ENCODE peak calls at places on chromosomes 11 and 22, in ten cellular contexts. E, M, F, Y, G, U, X, O, Z and R are unnamed samples. For H3K4me1, the result is how much of the 10 kb centered on the place peaks cover.

GRCh38 chr11:68118753-68119448 is 2.3 kb downstream of the CHKA start:
- DNase-seq in E (no peak), M (peak), F (no peak), Y (no peak), G (no peak), U (peak), X (no peak), O (no peak), Z (no peak), R (no peak)

GRCh38 chr11:12746593-12747097 is 72.4 kb downstream of the TEAD1 start:
- DNase-seq in E (peak), M (peak), F (peak), Y (peak), G (no peak), U (no peak), X (no peak), O (no peak), Z (peak), R (peak)

GRCh38 chr11:124315052-124315451 is 1.3 kb upstream of the OR8D1 start:
- DNase-seq in E (no peak), M (peak), F (no peak), Y (no peak), G (no peak), U (no peak), X (no peak), O (no peak), Z (no peak), R (no peak)

GRCh38 chr11:120298461-120298860 is 26.6 kb upstream of the TLCD5 start:
- DNase-seq in E (no peak), M (no peak), F (no peak), Y (no peak), G (no peak), U (no peak), X (no peak), O (no peak), Z (no peak), R (no peak)

GRCh38 chr22:39453765-39454378 is 2.9 kb upstream of the MGAT3 start:
- DNase-seq in E (no peak), M (peak), F (no peak), Y (no peak), G (no peak), U (no peak), X (no peak), O (no peak), Z (no peak), R (no peak)

GRCh38 chr11:66419825-66420224 is 1.0 kb upstream of the NPAS4 start:
- DNase-seq in E (no peak), M (no peak), F (no peak), Y (no peak), G (no peak), U (no peak), X (no peak), O (no peak), Z (no peak), R (no peak)

GRCh38 chr11:18485905-18486528 is 30.4 kb downstream of the LDHAL6A start:
- DNase-seq in E (no peak), M (no peak), F (no peak), Y (no peak), G (no peak), U (no peak), X (no peak), O (no peak), Z (no peak), R (no peak)

GRCh38 chr22:30826670-30827355 is 132.1 kb downstream of the OSBP2 start:
- DNase-seq in E (no peak), M (no peak), F (no peak), Y (no peak), G (no peak), U (no peak), X (no peak), O (no peak), Z (no peak), R (no peak)

GRCh38 chr11:17388609-17389204 is at the start of gene KCNJ11:
- DNase-seq in E (peak), M (no peak), F (no peak), Y (no peak), G (no peak), U (peak), X (no peak), O (no peak), Z (no peak), R (no peak)

GRCh38 chr11:83063073-83063754 is 8.5 kb downstream of the RAB30 start:
- DNase-seq in E (no peak), M (peak), F (no peak), Y (no peak), G (no peak), U (no peak), X (no peak), O (peak), Z (no peak), R (no peak)

GRCh38 chr11:93020248-93021088 is 51.0 kb downstream of the MTNR1B start:
- DNase-seq in E (no peak), M (peak), F (no peak), Y (no peak), G (no peak), U (no peak), X (no peak), O (no peak), Z (no peak), R (no peak)

GRCh38 chr11:133827556-133827955 is 17.8 kb downstream of the SPATA19 start:
- DNase-seq in E (no peak), M (no peak), F (no peak), Y (no peak), G (no peak), U (no peak), X (no peak), O (no peak), Z (no peak), R (no peak)

GRCh38 chr11:126607374-126607773 is 251.9 kb downstream of the ST3GAL4 start:
- DNase-seq in E (peak), M (peak), F (peak), Y (no peak), G (no peak), U (peak), X (peak), O (peak), Z (peak), R (peak)

GRCh38 chr22:42717197-42717967 is 3.3 kb downstream of the A4GALT start:
- DNase-seq in E (no peak), M (no peak), F (no peak), Y (no peak), G (no peak), U (no peak), X (no peak), O (peak), Z (no peak), R (peak)

GRCh38 chr11:80214413-80214812 is 773.6 kb upstream of the TENM4 start:
- DNase-seq in E (no peak), M (no peak), F (no peak), Y (no peak), G (no peak), U (no peak), X (no peak), O (no peak), Z (no peak), R (no peak)

GRCh38 chr11:12324585-12324984 is 52.8 kb upstream of the PARVA start:
- DNase-seq in E (no peak), M (no peak), F (no peak), Y (no peak), G (no peak), U (no peak), X (no peak), O (no peak), Z (no peak), R (no peak)

GRCh38 chr11:64318694-64319420 is 936 bp downstream of the PRDX5 start:
- DNase-seq in E (peak), M (no peak), F (no peak), Y (no peak), G (no peak), U (peak), X (no peak), O (no peak), Z (no peak), R (peak)

GRCh38 chr11:110531056-110531756 is 101.5 kb downstream of the FDX1 start:
- DNase-seq in E (no peak), M (peak), F (no peak), Y (no peak), G (no peak), U (no peak), X (no peak), O (no peak), Z (no peak), R (no peak)

GRCh38 chr22:49202226-49202625 is 625.4 kb downstream of the BRD1 start:
- DNase-seq in E (no peak), M (no peak), F (no peak), Y (peak), G (peak), U (no peak), X (no peak), O (no peak), Z (no peak), R (no peak)

GRCh38 chr22:42283288-42284229 is 13.1 kb upstream of the TCF20 start:
- DNase-seq in E (no peak), M (no peak), F (peak), Y (peak), G (no peak), U (peak), X (no peak), O (no peak), Z (no peak), R (peak)

GRCh38 chr22:23518381-23519187 is 61.5 kb downstream of the IGLL1 start:
- DNase-seq in E (no peak), M (no peak), F (no peak), Y (no peak), G (no peak), U (no peak), X (no peak), O (no peak), Z (no peak), R (no peak)

GRCh38 chr22:50470491-50470890 is 4.3 kb downstream of the SBF1 start:
- DNase-seq in E (no peak), M (no peak), F (no peak), Y (no peak), G (peak), U (peak), X (no peak), O (peak), Z (no peak), R (no peak)

GRCh38 chr11:1428762-1429316 is 39.1 kb downstream of the BRSK2 start:
- DNase-seq in E (no peak), M (no peak), F (no peak), Y (no peak), G (no peak), U (no peak), X (no peak), O (no peak), Z (no peak), R (no peak)

GRCh38 chr11:80383655-80384054 is 942.8 kb upstream of the TENM4 start:
- DNase-seq in E (no peak), M (no peak), F (no peak), Y (no peak), G (no peak), U (peak), X (peak), O (no peak), Z (no peak), R (peak)

GRCh38 chr11:44737686-44738085 is 10.9 kb downstream of the TSPAN18 start:
- DNase-seq in E (no peak), M (no peak), F (no peak), Y (no peak), G (no peak), U (no peak), X (no peak), O (no peak), Z (no peak), R (no peak)
- H3K4me1 ChIP-seq in E (under half), M (under half), F (under half), Y (under half), G (under half), U (under half), X (under half), O (under half), Z (under half), R (under half)

GRCh38 chr22:32745251-32745995 is 56.1 kb upstream of the TIMP3 start:
- DNase-seq in E (no peak), M (peak), F (peak), Y (no peak), G (no peak), U (peak), X (peak), O (no peak), Z (peak), R (peak)
- H3K4me3 ChIP-seq in E (no peak), M (no peak), F (no peak), Y (peak), G (no peak), U (no peak), X (no peak), O (no peak), Z (peak), R (no peak)

GRCh38 chr11:113305440-113306336 is 8.7 kb upstream of the TTC12 start:
- DNase-seq in E (peak), M (peak), F (peak), Y (peak), G (peak), U (peak), X (peak), O (peak), Z (peak), R (peak)
- TF ChIP-seq CTCF in E (peak), M (peak), F (peak), Y (peak), G (peak), U (peak), X (peak), O (peak), Z (peak), R (peak)

DNA sequence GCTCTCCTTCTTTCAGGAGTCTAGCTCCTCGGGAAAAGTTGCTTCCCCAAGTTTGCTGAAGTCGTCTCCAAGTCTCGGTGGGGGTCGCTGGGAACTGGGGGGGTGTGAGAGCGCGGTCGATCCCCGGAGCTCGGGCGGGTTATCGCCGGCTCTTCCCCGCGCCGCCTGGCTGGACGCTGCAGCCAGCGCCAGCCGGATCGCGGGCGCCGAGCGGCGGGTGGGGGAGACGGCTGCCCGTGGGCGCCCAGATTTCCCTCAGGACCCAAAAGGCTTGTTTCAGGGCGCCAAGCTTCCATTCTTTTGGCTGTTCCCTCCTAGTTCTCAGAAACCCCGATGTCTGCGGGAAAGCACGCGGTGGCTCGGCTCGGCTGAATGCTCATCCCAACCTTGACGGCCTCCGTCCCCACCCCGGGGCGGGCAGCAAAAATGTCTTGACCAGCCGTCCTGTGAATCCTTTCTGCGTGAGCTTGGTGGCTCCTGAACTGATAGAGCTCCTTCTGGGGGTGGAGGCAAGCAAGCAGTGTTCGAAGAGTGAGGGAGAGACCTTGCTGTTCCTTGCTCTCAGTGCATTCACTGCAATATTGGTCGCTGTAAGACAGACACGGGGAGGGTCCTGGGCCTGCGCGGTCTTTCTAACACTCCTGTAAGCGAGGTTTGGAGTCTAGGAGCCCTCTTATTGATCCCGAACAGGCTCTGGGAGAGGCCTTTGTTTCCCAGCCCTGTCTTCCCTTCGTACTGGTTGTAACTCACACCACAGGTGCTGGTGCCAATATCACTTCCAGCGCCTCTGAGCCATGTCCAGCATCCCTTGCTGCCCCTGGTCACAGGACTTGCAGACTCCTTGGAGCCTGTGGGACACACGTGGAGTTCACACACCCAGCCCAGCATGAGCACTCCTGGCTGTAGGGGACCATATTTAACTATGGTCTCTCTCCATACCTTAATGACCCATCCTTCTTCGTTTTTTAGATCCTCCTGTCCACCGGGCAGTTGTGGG is 1.8 kb downstream of the ZBTB16 start:
- DNase-seq in E (no peak), M (no peak), F (peak), Y (peak), G (peak), U (no peak), X (no peak), O (no peak), Z (no peak), R (no peak)
- H3K4me1 ChIP-seq in E (under half), M (under half), F (half or more), Y (half or more), G (under half), U (under half), X (under half), O (under half), Z (under half), R (under half)

GRCh38 chr11:72243567-72244316 is at the start of gene PHOX2A:
- DNase-seq in E (no peak), M (no peak), F (no peak), Y (no peak), G (no peak), U (no peak), X (no peak), O (no peak), Z (no peak), R (no peak)
- H3K4me3 ChIP-seq in E (no peak), M (peak), F (peak), Y (peak), G (no peak), U (no peak), X (no peak), O (no peak), Z (no peak), R (no peak)

GRCh38 chr22:32355760-32356159 is 1.9 kb upstream of the RFPL3 start:
- DNase-seq in E (no peak), M (no peak), F (no peak), Y (no peak), G (no peak), U (no peak), X (no peak), O (no peak), Z (peak), R (peak)
- TF ChIP-seq CTCF in E (no peak), M (no peak), F (no peak), Y (no peak), G (peak), U (no peak), X (no peak), O (no peak), Z (peak), R (peak)

GRCh38 chr22:46001046-46001425 is 24.1 kb upstream of the WNT7B start:
- DNase-seq in E (no peak), M (no peak), F (no peak), Y (peak), G (no peak), U (no peak), X (no peak), O (no peak), Z (no peak), R (no peak)
- H3K4me1 ChIP-seq in E (under half), M (under half), F (half or more), Y (half or more), G (under half), U (under half), X (under half), O (under half), Z (under half), R (under half)